ENCODE peak calls at places on chromosomes 12 and 14, in four cellular contexts. K is GM12878, U is K562, D is HepG2. O is an unnamed sample.

GRCh38 chr12:49198431-49199155 is 9.7 kb upstream of the TUBA1A start:
- DNase-seq in U (no peak), D (no peak), K (no peak), O (peak; percentile 24)

GRCh38 chr12:53651718-53652117 is 24.2 kb downstream of the ATP5MC2 start:
- DNase-seq in U (no peak), K (no peak), D (no peak), O (no peak)

GRCh38 chr12:10234562-10234961 is 21.9 kb downstream of the GABARAPL1 start:
- DNase-seq in D (no peak), U (no peak), K (no peak), O (no peak)

GRCh38 chr14:50237448-50237847 is 6.1 kb upstream of the SOS2 start:
- DNase-seq in K (no peak), D (no peak), U (no peak), O (no peak)

GRCh38 chr14:41604793-41605534 is 1.7 kb upstream of the LRFN5 start:
- DNase-seq in K (no peak), U (no peak), D (no peak), O (peak; percentile 86)

GRCh38 chr12:112170376-112170775 is 45.0 kb downstream of the TRAFD1 start:
- DNase-seq in K (no peak), U (peak; percentile 84), D (no peak), O (peak; percentile 42)

GRCh38 chr12:100717733-100718067 is 76.9 kb upstream of the ANO4 start:
- DNase-seq in K (no peak), U (no peak), D (no peak), O (no peak)

GRCh38 chr12:6061661-6062060 is 62.8 kb downstream of the VWF start:
- DNase-seq in K (no peak), D (no peak), U (no peak), O (no peak)

GRCh38 chr14:35854696-35855270 is 28.6 kb downstream of the BRMS1L start:
- DNase-seq in D (no peak), K (no peak), U (no peak), O (no peak)

GRCh38 chr14:35861204-35861868 is 35.2 kb downstream of the BRMS1L start:
- DNase-seq in D (no peak), U (no peak), K (peak; percentile 19), O (no peak)

GRCh38 chr14:35855886-35856481 is 29.8 kb downstream of the BRMS1L start:
- DNase-seq in D (no peak), K (peak; percentile 85), U (no peak), O (no peak)

GRCh38 chr14:35853225-35853624 is 27.1 kb downstream of the BRMS1L start:
- DNase-seq in K (no peak), U (no peak), D (no peak), O (no peak)

DNA sequence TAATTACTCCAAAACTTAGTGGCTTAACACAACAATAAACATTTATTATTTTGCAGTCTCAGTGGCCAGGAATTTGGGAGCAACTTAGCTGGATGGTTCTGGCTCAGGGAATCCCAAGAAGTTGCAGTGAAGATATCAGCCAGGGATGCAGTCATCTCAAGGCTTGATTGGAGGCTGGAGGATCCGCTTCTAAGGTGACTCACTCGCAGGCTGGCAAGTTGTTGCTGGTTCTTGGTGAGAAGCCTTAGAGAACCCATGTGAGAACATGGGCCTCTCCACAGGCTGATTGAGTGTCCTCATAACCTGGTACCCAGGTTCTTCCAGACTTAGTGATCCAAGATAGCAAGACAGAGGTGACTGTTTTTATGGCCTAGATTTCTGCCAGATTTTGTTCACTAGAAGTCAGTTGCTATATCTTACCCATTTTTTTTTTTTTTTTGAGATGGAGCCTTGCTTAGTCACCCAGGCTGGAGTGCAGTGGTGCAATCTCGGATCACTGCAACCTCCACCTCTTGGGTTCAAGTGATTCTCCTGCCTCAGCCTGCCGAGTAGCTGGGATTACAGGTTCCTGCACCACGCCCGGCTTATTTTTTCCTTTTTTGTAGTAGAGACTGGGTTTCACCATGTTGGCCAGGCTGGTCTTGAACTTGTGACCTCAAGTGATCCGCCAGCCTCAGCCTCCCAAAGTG is 32.5 kb downstream of the BRMS1L start:
- DNase-seq in U (no peak), K (no peak), D (no peak), O (no peak)
- TF ChIP-seq CBFB in U (no peak), K (no peak), D (no peak), O (no peak)

GRCh38 chr14:103121846-103122577 is 1.2 kb upstream of the TNFAIP2 start:
- DNase-seq in K (no peak), D (peak; percentile 74), U (peak; percentile 62), O (no peak)
- TF ChIP-seq CBFB in K (no peak), D (peak; percentile 14), U (no peak), O (no peak)

GRCh38 chr12:52139579-52140062 is 52.2 kb downstream of the KRT80 start:
- DNase-seq in D (no peak), U (peak; percentile 65), K (no peak), O (peak; percentile 77)
- TF ChIP-seq CBFB in D (no peak), U (no peak), K (no peak), O (no peak)

GRCh38 chr12:110960795-110961194 is 40.4 kb upstream of the MYL2 start:
- DNase-seq in D (no peak), K (no peak), U (no peak), O (no peak)

GRCh38 chr12:110957159-110957558 is 36.8 kb upstream of the MYL2 start:
- DNase-seq in K (no peak), U (no peak), D (no peak), O (no peak)

GRCh38 chr12:110957652-110958051 is 37.3 kb upstream of the MYL2 start:
- DNase-seq in U (peak; percentile 54), K (no peak), D (no peak), O (no peak)
- TF ChIP-seq CBFB in U (no peak), K (no peak), D (no peak), O (no peak)

GRCh38 chr14:67405771-67406170 is 6.2 kb downstream of the PLEK2 start:
- DNase-seq in U (no peak), K (no peak), D (no peak), O (no peak)
- TF ChIP-seq CBFB in U (no peak), K (no peak), D (no peak), O (no peak)

DNA sequence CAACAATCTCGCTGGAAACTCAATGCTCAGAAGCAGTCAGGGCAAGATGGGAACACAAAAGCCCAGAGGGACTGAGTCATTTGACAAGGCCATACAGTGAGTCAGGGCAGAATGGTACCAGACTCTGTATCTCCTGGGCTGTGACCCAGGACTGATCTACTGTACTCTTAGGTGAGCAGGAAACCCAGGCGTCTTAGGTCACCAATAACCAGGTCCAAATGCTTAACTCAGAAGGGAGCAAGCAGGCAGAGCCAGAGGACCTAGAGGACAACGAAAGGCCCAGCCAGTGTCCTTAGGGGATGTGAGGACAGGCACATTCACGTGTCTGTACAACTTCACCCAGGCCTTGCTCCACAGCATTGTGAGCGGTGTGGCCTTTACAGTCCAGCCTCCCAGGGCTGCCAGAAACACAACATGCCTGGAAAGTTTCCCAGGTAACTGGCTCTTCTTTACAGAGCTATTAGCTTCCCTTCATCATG is 69.9 kb downstream of the ARL6IP4 start:
- DNase-seq in D (no peak), U (no peak), K (no peak), O (no peak)
- TF ChIP-seq CBFB in D (no peak), U (no peak), K (no peak), O (no peak)

DNA sequence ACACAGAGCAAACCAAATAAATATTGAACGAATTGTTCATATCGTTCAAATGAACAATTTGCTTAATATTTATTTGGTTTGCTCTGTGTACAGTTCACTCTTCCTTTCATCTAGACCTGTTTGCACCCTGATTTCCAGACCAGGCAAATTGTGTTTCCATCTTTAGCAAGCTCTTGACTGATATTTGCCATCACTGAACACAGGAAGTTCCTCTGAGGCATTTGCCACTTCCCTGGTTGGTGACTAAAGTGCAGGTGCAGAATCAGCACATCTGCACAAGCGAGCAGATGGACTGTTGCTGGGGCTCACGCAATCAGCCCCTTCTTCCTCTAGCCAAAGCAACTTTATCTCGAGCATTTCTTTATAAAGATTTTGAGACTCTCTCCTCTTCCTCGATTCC is 112.9 kb downstream of the DAAM1 start:
- DNase-seq in D (peak; percentile 78), U (no peak), K (peak; percentile 53), O (no peak)
- TF ChIP-seq CBFB in D (no peak), U (no peak), K (no peak), O (no peak)

O was measured in WTC11.